ENCODE peak calls at places on chromosomes 13 and 19, in six cellular contexts. One of them, this sample, is unnamed.

GRCh38 chr19:8640402-8641004 is 10.1 kb downstream of the NFILZ start:
- DNase-seq in hepatocyte: peak; percentile 46
- DNase-seq in foreskin fibroblast: no peak
- DNase-seq in fibroblast of villous mesenchyme: peak; percentile 24
- DNase-seq in lower lobe of right lung: peak; percentile 76
- DNase-seq in body of pancreas: peak; percentile 76
- DNase-seq in this sample: peak; percentile 32

GRCh38 chr19:47209323-47210179 is 21.4 kb downstream of the BBC3 start:
- DNase-seq in foreskin fibroblast: peak; percentile 39
- DNase-seq in fibroblast of villous mesenchyme: peak; percentile 83
- DNase-seq in hepatocyte: no peak
- DNase-seq in lower lobe of right lung: no peak
- DNase-seq in body of pancreas: no peak
- DNase-seq in this sample: no peak

GRCh38 chr13:74037762-74038161 is 96.4 kb downstream of the KLF12 start:
- DNase-seq in fibroblast of villous mesenchyme: no peak
- DNase-seq in body of pancreas: no peak
- DNase-seq in foreskin fibroblast: no peak
- DNase-seq in hepatocyte: no peak
- DNase-seq in lower lobe of right lung: no peak
- DNase-seq in this sample: no peak

GRCh38 chr19:32828139-32828538 is 41.4 kb downstream of the SLC7A9 start:
- DNase-seq in hepatocyte: no peak
- DNase-seq in fibroblast of villous mesenchyme: no peak
- DNase-seq in body of pancreas: no peak
- DNase-seq in foreskin fibroblast: no peak
- DNase-seq in lower lobe of right lung: no peak
- DNase-seq in this sample: no peak

GRCh38 chr13:106919638-106920037 is 351.7 kb upstream of the ARGLU1 start:
- DNase-seq in lower lobe of right lung: peak; percentile 51
- DNase-seq in hepatocyte: peak; percentile 9
- DNase-seq in body of pancreas: peak; percentile 15
- DNase-seq in foreskin fibroblast: no peak
- DNase-seq in fibroblast of villous mesenchyme: no peak
- DNase-seq in this sample: peak; percentile 24

GRCh38 chr19:3398114-3398899 is 31.9 kb downstream of the NFIC start:
- DNase-seq in fibroblast of villous mesenchyme: peak; percentile 73
- DNase-seq in lower lobe of right lung: peak; percentile 89
- DNase-seq in hepatocyte: peak; percentile 62
- DNase-seq in foreskin fibroblast: peak; percentile 61
- DNase-seq in body of pancreas: peak; percentile 88
- DNase-seq in this sample: peak; percentile 49

GRCh38 chr19:21158523-21159135 is 16.8 kb downstream of the ZNF431 start:
- DNase-seq in foreskin fibroblast: peak; percentile 33
- DNase-seq in hepatocyte: no peak
- DNase-seq in lower lobe of right lung: no peak
- DNase-seq in body of pancreas: no peak
- DNase-seq in fibroblast of villous mesenchyme: peak; percentile 20
- DNase-seq in this sample: peak; percentile 65

GRCh38 chr19:49690656-49691242 is at the start of gene CPT1C:
- DNase-seq in foreskin fibroblast: peak; percentile 93
- DNase-seq in lower lobe of right lung: peak; percentile 73
- DNase-seq in body of pancreas: peak; percentile 82
- DNase-seq in hepatocyte: peak; percentile 82
- DNase-seq in fibroblast of villous mesenchyme: peak; percentile 74
- DNase-seq in this sample: peak; percentile 78

GRCh38 chr13:26247011-26247410 is 6.9 kb upstream of the CDK8 start:
- DNase-seq in hepatocyte: no peak
- DNase-seq in body of pancreas: no peak
- DNase-seq in lower lobe of right lung: no peak
- DNase-seq in foreskin fibroblast: no peak
- DNase-seq in fibroblast of villous mesenchyme: no peak
- DNase-seq in this sample: no peak

GRCh38 chr13:108281941-108282340 is 12.4 kb downstream of the TNFSF13B start:
- DNase-seq in fibroblast of villous mesenchyme: peak; percentile 28
- DNase-seq in body of pancreas: no peak
- DNase-seq in hepatocyte: no peak
- DNase-seq in foreskin fibroblast: no peak
- DNase-seq in lower lobe of right lung: no peak
- DNase-seq in this sample: no peak

GRCh38 chr13:33817513-33817842 is 471 bp upstream of the RFC3 start:
- DNase-seq in foreskin fibroblast: no peak
- DNase-seq in lower lobe of right lung: no peak
- DNase-seq in body of pancreas: no peak
- DNase-seq in fibroblast of villous mesenchyme: no peak
- DNase-seq in hepatocyte: no peak
- DNase-seq in this sample: no peak

GRCh38 chr13:46041335-46041934 is 11.1 kb downstream of the ZC3H13 start:
- DNase-seq in body of pancreas: no peak
- DNase-seq in fibroblast of villous mesenchyme: no peak
- DNase-seq in lower lobe of right lung: no peak
- DNase-seq in hepatocyte: no peak
- DNase-seq in foreskin fibroblast: peak; percentile 36
- DNase-seq in this sample: peak; percentile 24

GRCh38 chr13:82214341-82214740 is 1667.9 kb downstream of the SLITRK1 start:
- DNase-seq in foreskin fibroblast: no peak
- DNase-seq in lower lobe of right lung: no peak
- DNase-seq in hepatocyte: no peak
- DNase-seq in fibroblast of villous mesenchyme: no peak
- DNase-seq in body of pancreas: no peak
- DNase-seq in this sample: no peak

GRCh38 chr13:104920091-104920490 is 1615.4 kb downstream of the EFNB2 start:
- DNase-seq in foreskin fibroblast: no peak
- DNase-seq in hepatocyte: no peak
- DNase-seq in fibroblast of villous mesenchyme: no peak
- DNase-seq in body of pancreas: no peak
- DNase-seq in lower lobe of right lung: no peak
- DNase-seq in this sample: no peak

GRCh38 chr19:45091031-45091918 is 1.7 kb upstream of the PPP1R37 start:
- DNase-seq in hepatocyte: peak; percentile 99
- DNase-seq in body of pancreas: peak; percentile 99
- DNase-seq in lower lobe of right lung: peak; percentile 99
- DNase-seq in fibroblast of villous mesenchyme: peak; percentile 99
- DNase-seq in foreskin fibroblast: peak; percentile 100
- DNase-seq in this sample: peak; percentile 100

GRCh38 chr19:41535029-41535622 is 40.8 kb upstream of the CEACAM21 start:
- DNase-seq in fibroblast of villous mesenchyme: no peak
- DNase-seq in lower lobe of right lung: no peak
- DNase-seq in body of pancreas: no peak
- DNase-seq in hepatocyte: no peak
- DNase-seq in foreskin fibroblast: no peak
- DNase-seq in this sample: no peak

GRCh38 chr13:99501952-99502310 is 659 bp downstream of the TM9SF2 start:
- DNase-seq in body of pancreas: peak; percentile 28
- DNase-seq in fibroblast of villous mesenchyme: peak; percentile 38
- DNase-seq in hepatocyte: peak; percentile 55
- DNase-seq in lower lobe of right lung: peak; percentile 55
- DNase-seq in foreskin fibroblast: peak; percentile 53
- DNase-seq in this sample: peak; percentile 29

GRCh38 chr13:68234278-68234677 is 1004.1 kb upstream of the PCDH9 start:
- DNase-seq in hepatocyte: peak; percentile 7
- DNase-seq in foreskin fibroblast: no peak
- DNase-seq in body of pancreas: no peak
- DNase-seq in fibroblast of villous mesenchyme: no peak
- DNase-seq in lower lobe of right lung: no peak
- DNase-seq in this sample: no peak

GRCh38 chr19:3186377-3186688 is 603 bp downstream of the NCLN start:
- DNase-seq in lower lobe of right lung: no peak
- DNase-seq in hepatocyte: peak; percentile 38
- DNase-seq in fibroblast of villous mesenchyme: peak; percentile 26
- DNase-seq in foreskin fibroblast: peak; percentile 43
- DNase-seq in body of pancreas: no peak
- DNase-seq in this sample: no peak

GRCh38 chr13:61204025-61204424 is 211.6 kb downstream of the PCDH20 start:
- DNase-seq in hepatocyte: no peak
- DNase-seq in fibroblast of villous mesenchyme: no peak
- DNase-seq in body of pancreas: no peak
- DNase-seq in foreskin fibroblast: no peak
- DNase-seq in lower lobe of right lung: no peak
- DNase-seq in this sample: no peak

GRCh38 chr19:10871711-10872550 is 578 bp downstream of the CARM1 start:
- DNase-seq in hepatocyte: peak; percentile 70
- DNase-seq in body of pancreas: peak; percentile 42
- DNase-seq in fibroblast of villous mesenchyme: no peak
- DNase-seq in lower lobe of right lung: peak; percentile 71
- DNase-seq in foreskin fibroblast: peak; percentile 46
- DNase-seq in this sample: peak; percentile 20

GRCh38 chr13:110637747-110638146 is 22.4 kb downstream of the NAXD start:
- DNase-seq in hepatocyte: no peak
- DNase-seq in foreskin fibroblast: no peak
- DNase-seq in body of pancreas: no peak
- DNase-seq in fibroblast of villous mesenchyme: no peak
- DNase-seq in lower lobe of right lung: peak; percentile 36
- DNase-seq in this sample: no peak

GRCh38 chr19:46107371-46107770 is 17.1 kb downstream of the IGFL3 start:
- DNase-seq in lower lobe of right lung: no peak
- DNase-seq in body of pancreas: no peak
- DNase-seq in hepatocyte: no peak
- DNase-seq in fibroblast of villous mesenchyme: peak; percentile 10
- DNase-seq in foreskin fibroblast: peak; percentile 20
- DNase-seq in this sample: peak; percentile 17

GRCh38 chr19:14758816-14759215 is 19.5 kb downstream of the ADGRE2 start:
- DNase-seq in body of pancreas: peak; percentile 13
- DNase-seq in fibroblast of villous mesenchyme: no peak
- DNase-seq in hepatocyte: peak; percentile 38
- DNase-seq in foreskin fibroblast: no peak
- DNase-seq in lower lobe of right lung: no peak
- DNase-seq in this sample: no peak

GRCh38 chr19:49684251-49684982 is 5.0 kb upstream of the ADM5 start:
- DNase-seq in foreskin fibroblast: no peak
- DNase-seq in fibroblast of villous mesenchyme: no peak
- DNase-seq in lower lobe of right lung: no peak
- DNase-seq in hepatocyte: peak; percentile 19
- DNase-seq in body of pancreas: no peak
- DNase-seq in this sample: no peak

GRCh38 chr13:45807520-45808099 is 43.9 kb downstream of the SIAH3 start:
- DNase-seq in hepatocyte: peak; percentile 56
- DNase-seq in lower lobe of right lung: no peak
- DNase-seq in foreskin fibroblast: peak; percentile 70
- DNase-seq in body of pancreas: peak; percentile 47
- DNase-seq in fibroblast of villous mesenchyme: peak; percentile 41
- DNase-seq in this sample: peak; percentile 50

GRCh38 chr13:44401577-44401976 is 28.0 kb downstream of the SERP2 start:
- DNase-seq in foreskin fibroblast: no peak
- DNase-seq in fibroblast of villous mesenchyme: no peak
- DNase-seq in hepatocyte: no peak
- DNase-seq in body of pancreas: no peak
- DNase-seq in lower lobe of right lung: no peak
- DNase-seq in this sample: no peak

GRCh38 chr19:14519860-14520407 is 1.7 kb upstream of the DNAJB1 start:
- DNase-seq in hepatocyte: no peak
- DNase-seq in body of pancreas: peak; percentile 75
- DNase-seq in lower lobe of right lung: no peak
- DNase-seq in foreskin fibroblast: peak; percentile 89
- DNase-seq in fibroblast of villous mesenchyme: no peak
- DNase-seq in this sample: peak; percentile 60

GRCh38 chr13:40590112-40590862 is 76.2 kb downstream of the FOXO1 start:
- DNase-seq in body of pancreas: no peak
- DNase-seq in fibroblast of villous mesenchyme: no peak
- DNase-seq in foreskin fibroblast: no peak
- DNase-seq in lower lobe of right lung: no peak
- DNase-seq in hepatocyte: no peak
- DNase-seq in this sample: no peak

GRCh38 chr19:5360003-5360820 is 19.6 kb upstream of the PTPRS start:
- DNase-seq in lower lobe of right lung: no peak
- DNase-seq in foreskin fibroblast: peak; percentile 19
- DNase-seq in fibroblast of villous mesenchyme: no peak
- DNase-seq in body of pancreas: peak; percentile 24
- DNase-seq in hepatocyte: no peak
- DNase-seq in this sample: peak; percentile 30
- H3K4me3 ChIP-seq in lower lobe of right lung: no peak overlapping the region
- H3K4me3 ChIP-seq in foreskin fibroblast: no peak overlapping the region
- H3K4me3 ChIP-seq in fibroblast of villous mesenchyme: no peak overlapping the region
- H3K4me3 ChIP-seq in body of pancreas: no peak overlapping the region
- H3K4me3 ChIP-seq in hepatocyte: no peak overlapping the region
- H3K4me3 ChIP-seq in this sample: no peak overlapping the region

GRCh38 chr13:20387006-20387405 is 138.7 kb downstream of the CRYL1 start:
- DNase-seq in lower lobe of right lung: no peak
- DNase-seq in foreskin fibroblast: no peak
- DNase-seq in fibroblast of villous mesenchyme: no peak
- DNase-seq in hepatocyte: no peak
- DNase-seq in body of pancreas: no peak
- DNase-seq in this sample: no peak
- TF ChIP-seq CTCF in lower lobe of right lung: no peak
- TF ChIP-seq CTCF in foreskin fibroblast: no peak
- TF ChIP-seq CTCF in fibroblast of villous mesenchyme: no peak
- TF ChIP-seq CTCF in hepatocyte: no peak
- TF ChIP-seq CTCF in body of pancreas: no peak
- TF ChIP-seq CTCF in this sample: no peak

GRCh38 chr13:30053904-30054303 is 203.5 kb upstream of the UBL3 start:
- DNase-seq in hepatocyte: no peak
- DNase-seq in foreskin fibroblast: no peak
- DNase-seq in body of pancreas: no peak
- DNase-seq in fibroblast of villous mesenchyme: no peak
- DNase-seq in lower lobe of right lung: no peak
- DNase-seq in this sample: no peak

GRCh38 chr13:30047154-30047874 is 196.9 kb upstream of the UBL3 start:
- DNase-seq in hepatocyte: no peak
- DNase-seq in lower lobe of right lung: no peak
- DNase-seq in foreskin fibroblast: no peak
- DNase-seq in body of pancreas: no peak
- DNase-seq in fibroblast of villous mesenchyme: no peak
- DNase-seq in this sample: no peak

GRCh38 chr13:30049692-30050091 is 199.3 kb upstream of the UBL3 start:
- DNase-seq in hepatocyte: no peak
- DNase-seq in body of pancreas: no peak
- DNase-seq in foreskin fibroblast: no peak
- DNase-seq in fibroblast of villous mesenchyme: no peak
- DNase-seq in lower lobe of right lung: no peak
- DNase-seq in this sample: no peak

GRCh38 chr13:30051531-30052060 is 201.2 kb upstream of the UBL3 start:
- DNase-seq in body of pancreas: no peak
- DNase-seq in foreskin fibroblast: no peak
- DNase-seq in hepatocyte: no peak
- DNase-seq in fibroblast of villous mesenchyme: no peak
- DNase-seq in lower lobe of right lung: no peak
- DNase-seq in this sample: no peak

DNA sequence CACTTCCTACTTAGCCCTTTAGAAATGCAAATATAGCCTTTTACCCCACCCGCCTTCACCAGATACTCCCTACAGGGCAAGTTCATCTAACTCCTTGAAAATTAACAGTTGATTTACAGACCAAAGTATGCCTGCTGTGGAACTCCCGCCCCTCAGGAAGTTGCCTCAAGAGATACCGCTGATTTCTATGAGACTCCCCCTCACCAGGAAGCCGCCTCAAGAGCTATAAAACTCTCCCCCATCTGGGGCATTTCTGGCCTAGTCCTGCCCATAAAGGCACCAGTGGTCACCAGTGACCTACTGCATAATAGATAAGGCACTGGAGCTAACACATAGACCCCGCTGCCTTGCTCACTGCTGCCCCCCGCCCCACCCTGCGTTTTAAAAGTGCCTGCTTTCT is 201.7 kb upstream of the UBL3 start:
- DNase-seq in hepatocyte: no peak
- DNase-seq in foreskin fibroblast: no peak
- DNase-seq in body of pancreas: no peak
- DNase-seq in lower lobe of right lung: no peak
- DNase-seq in fibroblast of villous mesenchyme: no peak
- DNase-seq in this sample: no peak
- H3K4me3 ChIP-seq in hepatocyte: no peak overlapping the region
- H3K4me3 ChIP-seq in foreskin fibroblast: no peak overlapping the region
- H3K4me3 ChIP-seq in body of pancreas: no peak overlapping the region
- H3K4me3 ChIP-seq in lower lobe of right lung: no peak overlapping the region
- H3K4me3 ChIP-seq in fibroblast of villous mesenchyme: no peak overlapping the region
- H3K4me3 ChIP-seq in this sample: no peak overlapping the region

GRCh38 chr13:51148952-51149573 is 38.0 kb upstream of the C13orf42 start:
- DNase-seq in lower lobe of right lung: no peak
- DNase-seq in body of pancreas: peak; percentile 51
- DNase-seq in hepatocyte: peak; percentile 62
- DNase-seq in fibroblast of villous mesenchyme: peak; percentile 64
- DNase-seq in foreskin fibroblast: peak; percentile 78
- DNase-seq in this sample: peak; percentile 81
- TF ChIP-seq CTCF in lower lobe of right lung: peak; percentile 57
- TF ChIP-seq CTCF in body of pancreas: peak; percentile 63
- TF ChIP-seq CTCF in hepatocyte: peak; percentile 88
- TF ChIP-seq CTCF in fibroblast of villous mesenchyme: peak; percentile 67
- TF ChIP-seq CTCF in foreskin fibroblast: peak; percentile 64
- TF ChIP-seq CTCF in this sample: peak; percentile 77

This sample was measured in cardiac fibroblast.